ENCODE peak calls at places on chromosome 12, in eight cellular contexts. R is psoas muscle, Z is upper lobe of right lung, Y is GM23338, X is brain microvascular endothelial cell, M is aorta, A is mucosa of descending colon, T is Karpas-422. G is an unnamed sample. For H3K36me3, the result is how much of the 10 kb centered on the place peaks cover.

GRCh38 chr12:100494026-100494425 is 20.4 kb downstream of the NR1H4 start:
- DNase-seq in R (no peak), Z (no peak), Y (no peak), X (no peak), M (no peak), A (no peak), T (no peak), G (no peak)

GRCh38 chr12:19937161-19937560 is 431.2 kb upstream of the PDE3A start:
- DNase-seq in R (no peak), Z (no peak), Y (no peak), X (no peak), M (no peak), A (no peak), T (no peak), G (no peak)

GRCh38 chr12:111753144-111753881 is 13.4 kb upstream of the ALDH2 start:
- DNase-seq in R (peak), Z (peak), Y (peak), X (no peak), M (peak), A (peak), T (peak), G (peak)

GRCh38 chr12:52506858-52507715 is 13.1 kb downstream of the KRT5 start:
- DNase-seq in R (no peak), Z (no peak), Y (peak), X (peak), M (no peak), A (peak), T (peak), G (peak)

GRCh38 chr12:101108130-101108529 is 101.9 kb downstream of the SLC5A8 start:
- DNase-seq in R (no peak), Z (no peak), Y (peak), X (no peak), M (no peak), A (no peak), T (peak), G (no peak)

GRCh38 chr12:38890102-38890501 is 15.3 kb downstream of the CPNE8 start:
- DNase-seq in R (no peak), Z (no peak), Y (no peak), X (no peak), M (no peak), A (no peak), T (no peak), G (no peak)

GRCh38 chr12:106814649-106815048 is 40.2 kb downstream of the RIC8B start:
- DNase-seq in R (no peak), Z (no peak), Y (no peak), X (no peak), M (no peak), A (no peak), T (no peak), G (no peak)

GRCh38 chr12:45168976-45169375 is 46.9 kb upstream of the ANO6 start:
- DNase-seq in R (no peak), Z (no peak), Y (no peak), X (no peak), M (no peak), A (peak), T (no peak), G (no peak)

GRCh38 chr12:123076604-123077297 is 74.1 kb downstream of the PITPNM2 start:
- DNase-seq in R (no peak), Z (peak), Y (no peak), X (peak), M (no peak), A (no peak), T (no peak), G (no peak)

GRCh38 chr12:4383304-4383865 is 3.9 kb upstream of the FGF23 start:
- DNase-seq in R (no peak), Z (no peak), Y (peak), X (no peak), M (no peak), A (no peak), T (peak), G (no peak)

GRCh38 chr12:111410229-111411186 is 4.8 kb downstream of the SH2B3 start:
- DNase-seq in R (no peak), Z (no peak), Y (no peak), X (no peak), M (no peak), A (no peak), T (no peak), G (peak)

GRCh38 chr12:93804392-93805179 is 127.4 kb downstream of the CRADD start:
- DNase-seq in R (no peak), Z (no peak), Y (no peak), X (no peak), M (no peak), A (no peak), T (no peak), G (no peak)

GRCh38 chr12:8554451-8555195 is 13.9 kb upstream of the CLEC4E start:
- DNase-seq in R (no peak), Z (no peak), Y (peak), X (peak), M (no peak), A (no peak), T (no peak), G (peak)

GRCh38 chr12:3995276-3995675 is 122.1 kb upstream of the PARP11 start:
- DNase-seq in R (no peak), Z (no peak), Y (no peak), X (no peak), M (no peak), A (no peak), T (no peak), G (no peak)

GRCh38 chr12:93078092-93078491 is 149.0 kb upstream of the EEA1 start:
- DNase-seq in R (no peak), Z (no peak), Y (no peak), X (no peak), M (no peak), A (no peak), T (no peak), G (no peak)

GRCh38 chr12:52280796-52281560 is 6.5 kb downstream of the KRT86 start:
- DNase-seq in R (peak), Z (peak), Y (no peak), X (peak), M (peak), A (peak), T (no peak), G (peak)

GRCh38 chr12:113663396-113663795 is 191.7 kb upstream of the LHX5 start:
- DNase-seq in R (no peak), Z (no peak), Y (no peak), X (no peak), M (no peak), A (no peak), T (no peak), G (no peak)

GRCh38 chr12:111757361-111758119 is 9.2 kb upstream of the ALDH2 start:
- DNase-seq in R (peak), Z (peak), Y (no peak), X (peak), M (peak), A (no peak), T (peak), G (peak)

GRCh38 chr12:54040148-54040494 is 7.3 kb downstream of the HOXC5 start:
- DNase-seq in R (no peak), Z (no peak), Y (no peak), X (no peak), M (no peak), A (no peak), T (peak), G (no peak)

GRCh38 chr12:1544991-1545700 is 49.2 kb downstream of the FBXL14 start:
- DNase-seq in R (peak), Z (no peak), Y (peak), X (no peak), M (no peak), A (no peak), T (peak), G (peak)

GRCh38 chr12:53751336-53752191 is at the start of gene CISTR:
- DNase-seq in R (peak), Z (peak), Y (peak), X (no peak), M (no peak), A (peak), T (peak), G (no peak)

GRCh38 chr12:4506870-4507269 is 31.8 kb upstream of the RAD51AP1 start:
- DNase-seq in R (no peak), Z (no peak), Y (no peak), X (peak), M (no peak), A (no peak), T (no peak), G (peak)

GRCh38 chr12:111597731-111598636 is 1.1 kb downstream of the ATXN2 start:
- DNase-seq in R (peak), Z (peak), Y (peak), X (no peak), M (peak), A (peak), T (peak), G (peak)

GRCh38 chr12:113949321-113950305 is 16.5 kb downstream of the RBM19 start:
- DNase-seq in R (no peak), Z (no peak), Y (no peak), X (no peak), M (no peak), A (no peak), T (no peak), G (no peak)

GRCh38 chr12:114003286-114003685 is 37.2 kb upstream of the RBM19 start:
- DNase-seq in R (no peak), Z (no peak), Y (no peak), X (no peak), M (no peak), A (no peak), T (no peak), G (no peak)

GRCh38 chr12:20624718-20625117 is 70.4 kb upstream of the SLCO1C1 start:
- DNase-seq in R (no peak), Z (no peak), Y (peak), X (peak), M (no peak), A (no peak), T (no peak), G (peak)

GRCh38 chr12:95396849-95397498 is 77.0 kb upstream of the METAP2 start:
- DNase-seq in R (no peak), Z (no peak), Y (no peak), X (no peak), M (no peak), A (no peak), T (no peak), G (peak)

GRCh38 chr12:97781342-97781741 is 318.7 kb downstream of the RMST start:
- DNase-seq in R (no peak), Z (no peak), Y (no peak), X (no peak), M (no peak), A (no peak), T (no peak), G (no peak)

GRCh38 chr12:52539821-52540173 is 13.1 kb downstream of the KRT71 start:
- DNase-seq in R (no peak), Z (no peak), Y (no peak), X (no peak), M (no peak), A (no peak), T (no peak), G (no peak)

GRCh38 chr12:109744991-109745942 is 31.6 kb downstream of the FAM222A start:
- DNase-seq in R (no peak), Z (peak), Y (no peak), X (no peak), M (no peak), A (peak), T (no peak), G (no peak)

GRCh38 chr12:129096184-129096583 is 242.9 kb downstream of the GLT1D1 start:
- DNase-seq in R (no peak), Z (no peak), Y (no peak), X (no peak), M (no peak), A (no peak), T (no peak), G (no peak)

DNA sequence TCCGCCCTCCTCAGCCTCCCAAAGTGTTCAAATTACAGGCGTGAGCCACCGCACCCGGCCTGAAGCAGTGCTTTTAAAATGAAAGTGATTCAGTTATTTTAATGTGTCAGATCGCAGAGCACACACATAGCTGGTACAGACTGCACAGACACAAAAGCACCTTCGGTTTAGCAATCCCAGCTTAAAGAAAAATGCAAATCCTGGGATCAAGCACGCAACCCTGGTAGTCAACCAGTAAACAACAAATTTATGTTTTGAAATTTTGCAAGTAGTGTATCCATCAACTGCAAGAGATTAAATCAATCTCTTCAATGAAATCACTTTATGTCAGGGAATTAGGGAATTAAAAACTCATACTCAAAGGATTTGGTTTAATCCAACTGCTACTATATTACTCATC is 28.4 kb downstream of the SLC38A1 start:
- DNase-seq in R (no peak), Z (no peak), Y (no peak), X (no peak), M (no peak), A (no peak), T (no peak), G (no peak)
- H3K36me3 ChIP-seq in R (under half), Z (under half), Y (half or more), X (under half), M (under half), A (under half), T (half or more), G (under half)

GRCh38 chr12:130428116-130428515 is 90.4 kb downstream of the PIWIL1 start:
- DNase-seq in R (no peak), Z (peak), Y (no peak), X (no peak), M (no peak), A (no peak), T (no peak), G (no peak)
- H3K36me3 ChIP-seq in R (under half), Z (under half), Y (under half), X (under half), M (under half), A (under half), T (under half), G (under half)

DNA sequence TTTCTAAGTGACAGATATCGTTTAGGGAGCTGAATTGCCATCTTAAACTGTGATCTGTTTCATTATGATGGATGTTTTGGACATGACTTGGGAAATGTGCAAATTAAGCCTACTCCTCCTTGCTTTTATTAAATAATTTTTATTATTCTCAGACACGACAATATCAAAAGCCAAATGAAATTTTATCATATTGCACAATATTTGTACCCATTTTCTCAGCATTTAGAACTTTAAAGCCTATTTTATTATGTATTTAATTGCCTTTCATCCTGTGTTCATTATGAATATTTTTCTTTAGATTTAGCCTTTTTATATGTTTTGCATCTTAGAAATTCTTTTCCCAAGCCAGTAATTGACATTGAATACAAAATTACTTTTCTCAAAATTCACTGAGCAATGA is 102.9 kb downstream of the PPHLN1 start:
- DNase-seq in R (no peak), Z (no peak), Y (no peak), X (no peak), M (no peak), A (no peak), T (no peak), G (no peak)
- H3K36me3 ChIP-seq in R (under half), Z (under half), Y (under half), X (under half), M (under half), A (under half), T (under half), G (under half)

DNA sequence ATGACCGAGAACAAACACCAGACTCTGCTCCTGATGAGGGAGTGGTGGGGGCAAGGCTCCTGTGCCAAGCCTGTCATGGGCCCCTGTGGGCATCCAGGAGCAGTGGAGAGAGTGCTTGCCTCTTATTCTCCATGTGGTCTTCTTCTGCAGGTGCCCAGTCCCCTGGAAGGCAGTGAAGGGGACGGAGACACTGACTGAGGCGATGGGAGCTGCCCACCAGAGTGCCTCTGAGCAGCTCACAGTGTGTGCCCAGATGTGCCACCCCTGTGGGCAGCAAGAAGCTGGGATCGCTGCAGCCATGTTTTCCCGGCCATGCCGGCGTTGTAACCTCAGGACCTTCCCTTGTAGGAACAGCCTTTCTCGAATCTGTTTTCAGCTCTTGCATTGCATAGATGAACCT is 6.4 kb upstream of the EP400 start:
- DNase-seq in R (no peak), Z (peak), Y (no peak), X (no peak), M (peak), A (no peak), T (no peak), G (no peak)
- H3K36me3 ChIP-seq in R (under half), Z (under half), Y (under half), X (under half), M (under half), A (under half), T (under half), G (under half)

GRCh38 chr12:120180975-120181374 is 13.5 kb downstream of the GCN1 start:
- DNase-seq in R (no peak), Z (no peak), Y (no peak), X (no peak), M (no peak), A (no peak), T (no peak), G (no peak)
- H3K36me3 ChIP-seq in R (under half), Z (half or more), Y (half or more), X (half or more), M (under half), A (under half), T (under half), G (under half)

GRCh38 chr12:14264777-14265176 is 100.7 kb upstream of the ATF7IP start:
- DNase-seq in R (no peak), Z (no peak), Y (no peak), X (no peak), M (no peak), A (no peak), T (no peak), G (no peak)
- H3K36me3 ChIP-seq in R (under half), Z (under half), Y (under half), X (under half), M (under half), A (under half), T (under half), G (under half)

GRCh38 chr12:6745751-6746525 is 7.0 kb downstream of the MLF2 start:
- DNase-seq in R (no peak), Z (no peak), Y (no peak), X (no peak), M (no peak), A (no peak), T (peak), G (no peak)
- H3K36me3 ChIP-seq in R (under half), Z (under half), Y (under half), X (under half), M (under half), A (under half), T (under half), G (under half)

GRCh38 chr12:124340080-124340900 is 45.4 kb downstream of the RFLNA start:
- DNase-seq in R (no peak), Z (no peak), Y (no peak), X (no peak), M (no peak), A (no peak), T (no peak), G (no peak)
- H3K36me3 ChIP-seq in R (under half), Z (half or more), Y (under half), X (half or more), M (under half), A (under half), T (under half), G (under half)

GRCh38 chr12:103793512-103794045 is 47.5 kb downstream of the NT5DC3 start:
- DNase-seq in R (no peak), Z (no peak), Y (no peak), X (no peak), M (no peak), A (no peak), T (no peak), G (no peak)
- H3K36me3 ChIP-seq in R (under half), Z (under half), Y (under half), X (under half), M (under half), A (under half), T (under half), G (under half)

G was measured in fibroblast of lung.